ENCODE peak calls at places on chromosomes 4 and X, in six cellular contexts. K is psoas muscle, L is DND-41, X is left ventricle myocardium inferior, I is tibial artery, F is hepatocyte. A is an unnamed sample.
A peak's percentile ranks its signal among the peaks of the same experiment; 100 is the strongest.

GRCh38 chr4:74370912-74371311 is 6.0 kb downstream of the EREG start:
- DNase-seq in L (peak; percentile 13), F (peak; percentile 72), X (no peak), K (no peak), I (no peak), A (no peak)

GRCh38 chrX:44247468-44247867 is 96.0 kb downstream of the EFHC2 start:
- DNase-seq in X (no peak), F (no peak), L (no peak), I (no peak), K (no peak), A (no peak)

GRCh38 chrX:103550415-103551051 is 31.2 kb upstream of the RAB40A start:
- DNase-seq in L (no peak), I (no peak), F (no peak), K (no peak), X (no peak), A (no peak)

GRCh38 chrX:19721726-19722370 is 165.6 kb downstream of the SH3KBP1 start:
- DNase-seq in L (no peak), F (no peak), I (no peak), X (peak; percentile 16), K (no peak), A (no peak)

GRCh38 chr4:1601852-1602525 is 82.1 kb downstream of the FAM53A start:
- DNase-seq in F (no peak), X (no peak), I (no peak), K (no peak), L (no peak), A (no peak)

GRCh38 chr4:30716671-30717207 is 3.4 kb upstream of the PCDH7 start:
- DNase-seq in F (peak; percentile 45), L (no peak), X (no peak), I (no peak), K (no peak), A (no peak)

GRCh38 chrX:120301960-120302359 is 9.3 kb downstream of the TMEM255A start:
- DNase-seq in X (no peak), F (no peak), K (no peak), I (no peak), L (no peak), A (no peak)

GRCh38 chr4:1412376-1413220 is 6.4 kb upstream of the NKX1-1 start:
- DNase-seq in L (no peak), I (peak; percentile 58), F (peak; percentile 2), K (no peak), X (no peak), A (no peak)

GRCh38 chr4:124640037-124640730 is 72.3 kb downstream of the ANKRD50 start:
- DNase-seq in X (no peak), F (no peak), K (no peak), L (no peak), I (no peak), A (no peak)

GRCh38 chrX:16589826-16590225 is 60.1 kb upstream of the S100G start:
- DNase-seq in F (peak; percentile 27), K (no peak), X (no peak), L (no peak), I (no peak), A (no peak)

GRCh38 chr4:181796502-181796901 is 446.7 kb upstream of the TENM3 start:
- DNase-seq in I (no peak), K (no peak), F (peak; percentile 24), L (no peak), X (no peak), A (no peak)

GRCh38 chr4:11497212-11497806 is 68.6 kb upstream of the HS3ST1 start:
- DNase-seq in L (no peak), X (no peak), I (no peak), K (no peak), F (no peak), A (no peak)

GRCh38 chrX:119693032-119693995 is at the start of gene SEPTIN6:
- DNase-seq in F (peak; percentile 69), L (peak; percentile 92), I (peak; percentile 76), K (peak; percentile 68), X (peak; percentile 62), A (peak; percentile 61)

GRCh38 chr4:106993846-106994245 is 42.3 kb downstream of the DKK2 start:
- DNase-seq in I (no peak), L (no peak), F (no peak), X (no peak), K (no peak), A (no peak)

GRCh38 chrX:154409222-154409871 is at the start of gene DNASE1L1:
- DNase-seq in L (no peak), F (peak; percentile 90), I (peak; percentile 96), K (peak; percentile 89), X (peak; percentile 71), A (peak; percentile 60)

GRCh38 chr4:142777045-142777743 is 68.9 kb downstream of the INPP4B start:
- DNase-seq in L (no peak), F (peak; percentile 10), X (no peak), K (no peak), I (no peak), A (no peak)

GRCh38 chr4:17066972-17067371 is 168.5 kb upstream of the LDB2 start:
- DNase-seq in F (peak; percentile 31), X (no peak), K (no peak), L (no peak), I (peak; percentile 69), A (no peak)

GRCh38 chr4:131613824-131614216 is 1535.3 kb upstream of the PCDH10 start:
- DNase-seq in I (no peak), X (no peak), L (no peak), F (no peak), K (no peak), A (no peak)

GRCh38 chr4:76002176-76002575 is 5.1 kb downstream of the CXCL9 start:
- DNase-seq in K (no peak), X (no peak), L (peak; percentile 8), F (peak; percentile 41), I (no peak), A (no peak)

GRCh38 chr4:128848461-128848860 is 39.0 kb downstream of the JADE1 start:
- DNase-seq in K (no peak), L (no peak), F (no peak), I (no peak), X (no peak), A (no peak)

GRCh38 chr4:187236491-187236890 is 512.8 kb upstream of the FAT1 start:
- DNase-seq in F (peak; percentile 46), L (no peak), X (no peak), I (no peak), K (no peak), A (no peak)

GRCh38 chr4:122602277-122603142 is 18.4 kb downstream of the IL21 start:
- DNase-seq in I (no peak), X (no peak), F (peak; percentile 44), K (no peak), L (no peak), A (no peak)

GRCh38 chr4:101954351-101954750 is 163.8 kb downstream of the BANK1 start:
- DNase-seq in I (no peak), K (no peak), X (no peak), L (no peak), F (no peak), A (no peak)

GRCh38 chr4:98519268-98519993 is 139.0 kb downstream of the TSPAN5 start:
- DNase-seq in F (no peak), K (no peak), X (no peak), I (no peak), L (no peak), A (peak; percentile 49)
- H3K4me1 ChIP-seq in F (peaks cover 35% of the 10 kb centered on the region), K (no peaks in the 10 kb centered on the region), X (peaks cover 30% of the 10 kb centered on the region), I (no peaks in the 10 kb centered on the region), L (peaks cover 17% of the 10 kb centered on the region), A (peaks cover 32% of the 10 kb centered on the region)

GRCh38 chr4:19329631-19330030 is 922.1 kb upstream of the SLIT2 start:
- DNase-seq in I (no peak), F (no peak), X (no peak), K (no peak), L (no peak), A (no peak)

GRCh38 chr4:19329077-19329476 is 922.6 kb upstream of the SLIT2 start:
- DNase-seq in X (no peak), F (no peak), K (no peak), L (no peak), I (no peak), A (no peak)

GRCh38 chr4:19324175-19324574 is 927.5 kb upstream of the SLIT2 start:
- DNase-seq in I (no peak), F (no peak), K (no peak), L (no peak), X (no peak), A (no peak)

DNA sequence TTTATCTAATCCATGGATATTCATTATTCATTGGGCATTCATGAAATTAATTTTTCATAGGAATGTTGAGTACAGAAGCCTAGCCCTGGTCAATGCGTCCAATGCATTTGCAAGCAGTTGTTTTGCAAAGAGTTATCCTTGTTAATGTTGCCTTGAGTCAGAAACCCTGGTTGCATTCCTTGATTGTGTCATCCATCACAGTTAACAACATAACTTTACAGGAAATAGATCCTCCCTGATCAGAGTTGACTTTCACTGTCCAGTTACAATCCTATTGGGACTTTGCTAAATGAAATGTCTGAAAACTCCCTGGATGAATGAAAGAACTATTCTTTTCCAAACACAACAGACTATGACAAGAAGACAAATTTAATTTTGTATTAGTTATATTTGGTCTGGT is 924.3 kb upstream of the SLIT2 start:
- DNase-seq in K (no peak), F (no peak), L (no peak), I (no peak), X (no peak), A (no peak)
- H3K9me3 ChIP-seq in K (no peaks in the 10 kb centered on the region), F (no peaks in the 10 kb centered on the region), L (no peaks in the 10 kb centered on the region), I (no peaks in the 10 kb centered on the region), X (no peaks in the 10 kb centered on the region), A (no peaks in the 10 kb centered on the region)

DNA sequence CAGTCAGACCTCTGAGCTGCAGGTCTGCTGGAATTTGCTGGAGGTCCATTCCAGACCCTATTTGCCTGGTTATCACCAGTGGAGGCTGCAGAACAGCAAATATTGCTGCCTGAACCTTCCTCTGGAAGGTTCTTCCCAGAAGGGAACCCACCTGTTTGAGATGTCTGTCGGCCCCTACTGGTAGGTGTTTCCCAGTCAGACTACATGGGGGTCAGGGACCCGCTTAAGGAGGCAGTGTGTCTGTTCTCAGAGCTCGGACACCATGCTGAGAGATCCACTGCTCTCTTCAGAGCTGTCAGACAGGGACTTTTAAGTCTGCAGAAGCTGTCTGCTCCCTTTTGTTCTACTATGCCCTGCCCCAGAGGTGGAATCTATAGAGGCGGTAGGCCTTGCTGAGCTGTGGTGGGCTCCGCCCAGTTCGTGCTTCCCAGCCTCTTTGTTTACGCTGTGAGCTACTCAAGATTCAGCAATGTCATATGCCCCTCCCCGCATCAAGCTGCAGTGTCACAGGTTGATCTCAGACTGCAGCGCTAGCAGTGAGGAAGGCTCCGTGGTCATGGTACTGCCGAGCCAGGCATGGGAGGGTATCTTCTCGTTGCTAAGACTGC is 44.1 kb upstream of the KDR start:
- DNase-seq in F (peak; percentile 58), X (peak; percentile 26), L (no peak), I (no peak), K (no peak), A (no peak)
- TF ChIP-seq CTCF in F (no peak), X (no peak), L (no peak), I (no peak), K (no peak), A (no peak)

GRCh38 chrX:65601126-65601525 is 66.3 kb upstream of the MSN start:
- DNase-seq in I (no peak), X (no peak), K (no peak), F (no peak), L (no peak), A (no peak)

GRCh38 chrX:65596270-65596669 is 61.7 kb upstream of the LAS1L start:
- DNase-seq in F (no peak), K (no peak), I (peak; percentile 64), X (no peak), L (peak; percentile 65), A (peak; percentile 26)

GRCh38 chrX:65598559-65599147 is 64.1 kb upstream of the LAS1L start:
- DNase-seq in K (no peak), I (no peak), L (no peak), X (no peak), F (no peak), A (no peak)

GRCh38 chrX:65601530-65602281 is 65.7 kb upstream of the MSN start:
- DNase-seq in I (peak; percentile 93), F (peak; percentile 34), X (peak; percentile 75), K (peak; percentile 81), L (peak; percentile 5), A (peak; percentile 77)

GRCh38 chrX:65600106-65600505 is 65.5 kb upstream of the LAS1L start:
- DNase-seq in L (no peak), K (no peak), F (no peak), I (no peak), X (no peak), A (no peak)
- H3K4me1 ChIP-seq in L (peaks cover 49% of the 10 kb centered on the region), K (peaks cover 20% of the 10 kb centered on the region), F (no peaks in the 10 kb centered on the region), I (no peaks in the 10 kb centered on the region), X (peaks cover 47% of the 10 kb centered on the region), A (no peaks in the 10 kb centered on the region)